ENCODE peak calls at places on chromosomes 4 and X, in nine cellular contexts. One of them, this sample, is unnamed.

GRCh38 chr4:81019016-81019415 is 11.5 kb upstream of the BMP3 start:
- DNase-seq in breast epithelium: no peak
- DNase-seq in upper lobe of right lung: no peak
- DNase-seq in IMR-90: no peak
- DNase-seq in AG10803: no peak
- DNase-seq in fibroblast of pulmonary artery: no peak
- DNase-seq in left lung: no peak
- DNase-seq in PC-3: no peak
- DNase-seq in left ventricle myocardium inferior: no peak
- DNase-seq in this sample: no peak

GRCh38 chrX:153706799-153707198 is 17.4 kb downstream of the BCAP31 start:
- DNase-seq in breast epithelium: no peak
- DNase-seq in upper lobe of right lung: no peak
- DNase-seq in IMR-90: no peak
- DNase-seq in AG10803: no peak
- DNase-seq in fibroblast of pulmonary artery: no peak
- DNase-seq in left lung: no peak
- DNase-seq in PC-3: no peak
- DNase-seq in left ventricle myocardium inferior: peak; percentile 35
- DNase-seq in this sample: no peak

GRCh38 chr4:164946810-164947209 is 30.6 kb downstream of the TRIM61 start:
- DNase-seq in breast epithelium: no peak
- DNase-seq in upper lobe of right lung: no peak
- DNase-seq in IMR-90: no peak
- DNase-seq in AG10803: no peak
- DNase-seq in fibroblast of pulmonary artery: no peak
- DNase-seq in left lung: no peak
- DNase-seq in PC-3: no peak
- DNase-seq in left ventricle myocardium inferior: no peak
- DNase-seq in this sample: no peak

GRCh38 chrX:17413228-17413627 is 38.2 kb downstream of the NHS start:
- DNase-seq in breast epithelium: no peak
- DNase-seq in upper lobe of right lung: no peak
- DNase-seq in IMR-90: peak; percentile 88
- DNase-seq in AG10803: peak; percentile 88
- DNase-seq in fibroblast of pulmonary artery: peak; percentile 49
- DNase-seq in left lung: no peak
- DNase-seq in PC-3: peak; percentile 45
- DNase-seq in left ventricle myocardium inferior: no peak
- DNase-seq in this sample: peak; percentile 69

GRCh38 chr4:80197132-80197573 is at the start of gene PRDM8:
- DNase-seq in breast epithelium: no peak
- DNase-seq in upper lobe of right lung: no peak
- DNase-seq in IMR-90: peak; percentile 73
- DNase-seq in AG10803: peak; percentile 39
- DNase-seq in fibroblast of pulmonary artery: peak; percentile 9
- DNase-seq in left lung: peak; percentile 80
- DNase-seq in PC-3: no peak
- DNase-seq in left ventricle myocardium inferior: no peak
- DNase-seq in this sample: no peak

GRCh38 chr4:164212134-164212533 is 541.8 kb upstream of the SMIM31 start:
- DNase-seq in breast epithelium: no peak
- DNase-seq in upper lobe of right lung: no peak
- DNase-seq in IMR-90: no peak
- DNase-seq in AG10803: no peak
- DNase-seq in fibroblast of pulmonary artery: peak; percentile 3
- DNase-seq in left lung: no peak
- DNase-seq in PC-3: peak; percentile 56
- DNase-seq in left ventricle myocardium inferior: no peak
- DNase-seq in this sample: no peak

GRCh38 chrX:102345916-102346315 is 93.9 kb downstream of the NXF2B start:
- DNase-seq in breast epithelium: peak; percentile 51
- DNase-seq in upper lobe of right lung: no peak
- DNase-seq in IMR-90: peak; percentile 34
- DNase-seq in AG10803: peak; percentile 11
- DNase-seq in fibroblast of pulmonary artery: peak; percentile 40
- DNase-seq in left lung: no peak
- DNase-seq in PC-3: peak; percentile 70
- DNase-seq in left ventricle myocardium inferior: peak; percentile 17
- DNase-seq in this sample: peak; percentile 55

GRCh38 chr4:83231620-83232056 is 53.0 kb downstream of the COQ2 start:
- DNase-seq in breast epithelium: no peak
- DNase-seq in upper lobe of right lung: no peak
- DNase-seq in IMR-90: no peak
- DNase-seq in AG10803: peak; percentile 78
- DNase-seq in fibroblast of pulmonary artery: peak; percentile 17
- DNase-seq in left lung: no peak
- DNase-seq in PC-3: peak; percentile 63
- DNase-seq in left ventricle myocardium inferior: no peak
- DNase-seq in this sample: no peak

GRCh38 chr4:82905205-82905604 is 4.7 kb downstream of the THAP9 start:
- DNase-seq in breast epithelium: no peak
- DNase-seq in upper lobe of right lung: no peak
- DNase-seq in IMR-90: peak; percentile 64
- DNase-seq in AG10803: peak; percentile 25
- DNase-seq in fibroblast of pulmonary artery: peak; percentile 33
- DNase-seq in left lung: no peak
- DNase-seq in PC-3: peak; percentile 58
- DNase-seq in left ventricle myocardium inferior: no peak
- DNase-seq in this sample: peak; percentile 29

GRCh38 chrX:43860646-43861370 is 21.4 kb downstream of the MAOB start:
- DNase-seq in breast epithelium: no peak
- DNase-seq in upper lobe of right lung: no peak
- DNase-seq in IMR-90: peak; percentile 1
- DNase-seq in AG10803: peak; percentile 8
- DNase-seq in fibroblast of pulmonary artery: peak; percentile 76
- DNase-seq in left lung: no peak
- DNase-seq in PC-3: peak; percentile 77
- DNase-seq in left ventricle myocardium inferior: no peak
- DNase-seq in this sample: peak; percentile 7

GRCh38 chr4:64617813-64618212 is 208.6 kb upstream of the TECRL start:
- DNase-seq in breast epithelium: no peak
- DNase-seq in upper lobe of right lung: no peak
- DNase-seq in IMR-90: no peak
- DNase-seq in AG10803: no peak
- DNase-seq in fibroblast of pulmonary artery: no peak
- DNase-seq in left lung: no peak
- DNase-seq in PC-3: peak; percentile 77
- DNase-seq in left ventricle myocardium inferior: no peak
- DNase-seq in this sample: no peak

GRCh38 chrX:119208401-119209057 is 27.6 kb upstream of the PGRMC1 start:
- DNase-seq in breast epithelium: no peak
- DNase-seq in upper lobe of right lung: no peak
- DNase-seq in IMR-90: no peak
- DNase-seq in AG10803: no peak
- DNase-seq in fibroblast of pulmonary artery: no peak
- DNase-seq in left lung: no peak
- DNase-seq in PC-3: no peak
- DNase-seq in left ventricle myocardium inferior: no peak
- DNase-seq in this sample: no peak

GRCh38 chr4:98260047-98260578 is 1.1 kb upstream of the RAP1GDS1 start:
- DNase-seq in breast epithelium: peak; percentile 61
- DNase-seq in upper lobe of right lung: peak; percentile 86
- DNase-seq in IMR-90: peak; percentile 10
- DNase-seq in AG10803: no peak
- DNase-seq in fibroblast of pulmonary artery: no peak
- DNase-seq in left lung: no peak
- DNase-seq in PC-3: peak; percentile 19
- DNase-seq in left ventricle myocardium inferior: peak; percentile 43
- DNase-seq in this sample: no peak

GRCh38 chr4:34920032-34920431 is 1324.3 kb downstream of the ARAP2 start:
- DNase-seq in breast epithelium: no peak
- DNase-seq in upper lobe of right lung: no peak
- DNase-seq in IMR-90: no peak
- DNase-seq in AG10803: no peak
- DNase-seq in fibroblast of pulmonary artery: no peak
- DNase-seq in left lung: no peak
- DNase-seq in PC-3: no peak
- DNase-seq in left ventricle myocardium inferior: no peak
- DNase-seq in this sample: no peak

GRCh38 chr4:23932935-23933334 is 43.1 kb upstream of the PPARGC1A start:
- DNase-seq in breast epithelium: no peak
- DNase-seq in upper lobe of right lung: no peak
- DNase-seq in IMR-90: peak; percentile 8
- DNase-seq in AG10803: peak; percentile 62
- DNase-seq in fibroblast of pulmonary artery: peak; percentile 27
- DNase-seq in left lung: no peak
- DNase-seq in PC-3: no peak
- DNase-seq in left ventricle myocardium inferior: no peak
- DNase-seq in this sample: peak; percentile 34

GRCh38 chrX:47573334-47574095 is 8.7 kb upstream of the TIMP1 start:
- DNase-seq in breast epithelium: no peak
- DNase-seq in upper lobe of right lung: no peak
- DNase-seq in IMR-90: peak; percentile 73
- DNase-seq in AG10803: peak; percentile 70
- DNase-seq in fibroblast of pulmonary artery: peak; percentile 84
- DNase-seq in left lung: no peak
- DNase-seq in PC-3: peak; percentile 66
- DNase-seq in left ventricle myocardium inferior: peak; percentile 52
- DNase-seq in this sample: peak; percentile 76

GRCh38 chrX:8738588-8739189 is 6.8 kb upstream of the ANOS1 start:
- DNase-seq in breast epithelium: no peak
- DNase-seq in upper lobe of right lung: no peak
- DNase-seq in IMR-90: peak; percentile 29
- DNase-seq in AG10803: peak; percentile 28
- DNase-seq in fibroblast of pulmonary artery: peak; percentile 59
- DNase-seq in left lung: no peak
- DNase-seq in PC-3: peak; percentile 74
- DNase-seq in left ventricle myocardium inferior: no peak
- DNase-seq in this sample: peak; percentile 18

GRCh38 chr4:154073107-154073817 is 284.4 kb upstream of the SFRP2 start:
- DNase-seq in breast epithelium: no peak
- DNase-seq in upper lobe of right lung: no peak
- DNase-seq in IMR-90: no peak
- DNase-seq in AG10803: peak; percentile 64
- DNase-seq in fibroblast of pulmonary artery: peak; percentile 39
- DNase-seq in left lung: no peak
- DNase-seq in PC-3: peak; percentile 36
- DNase-seq in left ventricle myocardium inferior: no peak
- DNase-seq in this sample: peak; percentile 43

GRCh38 chr4:130563891-130564418 is 1468.0 kb downstream of the C4orf33 start:
- DNase-seq in breast epithelium: no peak
- DNase-seq in upper lobe of right lung: no peak
- DNase-seq in IMR-90: no peak
- DNase-seq in AG10803: no peak
- DNase-seq in fibroblast of pulmonary artery: no peak
- DNase-seq in left lung: no peak
- DNase-seq in PC-3: no peak
- DNase-seq in left ventricle myocardium inferior: no peak
- DNase-seq in this sample: no peak

DNA sequence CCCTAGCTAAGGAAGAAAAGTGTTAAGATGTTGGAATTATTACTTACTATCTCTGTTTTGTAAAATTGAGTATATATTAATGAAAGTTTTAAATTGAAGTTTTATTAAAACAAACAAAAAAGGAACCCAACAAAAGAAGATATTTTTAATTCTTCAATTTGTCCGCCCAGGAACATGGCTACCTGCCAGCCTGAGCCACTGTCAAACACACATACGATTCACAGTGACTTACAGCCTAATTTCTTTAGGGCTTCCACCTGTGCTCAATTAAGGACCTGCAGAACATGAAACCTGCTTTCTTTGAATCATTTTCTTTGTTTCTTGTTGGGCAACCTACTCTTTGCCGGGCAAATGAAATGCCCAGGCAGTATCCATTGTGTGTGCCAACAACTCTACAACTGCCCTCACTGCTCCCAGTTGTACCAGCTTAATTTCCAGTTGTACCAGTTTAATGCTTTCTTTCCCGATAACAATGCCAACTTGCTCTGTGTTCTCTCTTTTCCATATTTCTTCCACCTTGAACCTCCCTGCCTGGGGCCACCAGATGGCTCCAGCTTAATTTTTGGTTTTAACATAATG is 181.7 kb downstream of the GBA3 start:
- DNase-seq in breast epithelium: no peak
- DNase-seq in upper lobe of right lung: no peak
- DNase-seq in IMR-90: no peak
- DNase-seq in AG10803: no peak
- DNase-seq in fibroblast of pulmonary artery: no peak
- DNase-seq in left lung: no peak
- DNase-seq in PC-3: no peak
- DNase-seq in left ventricle myocardium inferior: no peak
- DNase-seq in this sample: no peak
- TF ChIP-seq CTCF in breast epithelium: no peak
- TF ChIP-seq CTCF in upper lobe of right lung: no peak
- TF ChIP-seq CTCF in IMR-90: no peak
- TF ChIP-seq CTCF in AG10803: no peak
- TF ChIP-seq CTCF in fibroblast of pulmonary artery: no peak
- TF ChIP-seq CTCF in left lung: no peak
- TF ChIP-seq CTCF in PC-3: no peak
- TF ChIP-seq CTCF in left ventricle myocardium inferior: no peak
- TF ChIP-seq CTCF in this sample: no peak

GRCh38 chr4:39046243-39046642 is 14.0 kb upstream of the TMEM156 start:
- DNase-seq in breast epithelium: no peak
- DNase-seq in upper lobe of right lung: no peak
- DNase-seq in IMR-90: peak; percentile 54
- DNase-seq in AG10803: no peak
- DNase-seq in fibroblast of pulmonary artery: peak; percentile 54
- DNase-seq in left lung: no peak
- DNase-seq in PC-3: peak; percentile 74
- DNase-seq in left ventricle myocardium inferior: no peak
- DNase-seq in this sample: peak; percentile 12
- H3K4me3 ChIP-seq in breast epithelium: no peak overlapping the region
- H3K4me3 ChIP-seq in upper lobe of right lung: peak overlapping the region; percentile 66
- H3K4me3 ChIP-seq in IMR-90: peak overlapping the region; percentile 93
- H3K4me3 ChIP-seq in AG10803: peak overlapping the region; percentile 69
- H3K4me3 ChIP-seq in fibroblast of pulmonary artery: peak overlapping the region; percentile 86
- H3K4me3 ChIP-seq in left lung: peak overlapping the region; percentile 70
- H3K4me3 ChIP-seq in PC-3: peak overlapping the region; percentile 88
- H3K4me3 ChIP-seq in left ventricle myocardium inferior: peak overlapping the region; percentile 88
- H3K4me3 ChIP-seq in this sample: peak overlapping the region; percentile 69

GRCh38 chr4:41751325-41752061 is 3.0 kb upstream of the PHOX2B start:
- DNase-seq in breast epithelium: no peak
- DNase-seq in upper lobe of right lung: no peak
- DNase-seq in IMR-90: no peak
- DNase-seq in AG10803: no peak
- DNase-seq in fibroblast of pulmonary artery: no peak
- DNase-seq in left lung: peak; percentile 48
- DNase-seq in PC-3: no peak
- DNase-seq in left ventricle myocardium inferior: no peak
- DNase-seq in this sample: no peak
- TF ChIP-seq CTCF in breast epithelium: no peak
- TF ChIP-seq CTCF in upper lobe of right lung: peak; percentile 10
- TF ChIP-seq CTCF in IMR-90: peak; percentile 37
- TF ChIP-seq CTCF in AG10803: no peak
- TF ChIP-seq CTCF in fibroblast of pulmonary artery: no peak
- TF ChIP-seq CTCF in left lung: no peak
- TF ChIP-seq CTCF in PC-3: peak; percentile 32
- TF ChIP-seq CTCF in left ventricle myocardium inferior: peak; percentile 23
- TF ChIP-seq CTCF in this sample: no peak

GRCh38 chr4:46994007-46994405 is 625 bp upstream of the GABRA4 start:
- DNase-seq in breast epithelium: no peak
- DNase-seq in upper lobe of right lung: no peak
- DNase-seq in IMR-90: peak; percentile 8
- DNase-seq in AG10803: no peak
- DNase-seq in fibroblast of pulmonary artery: no peak
- DNase-seq in left lung: peak; percentile 40
- DNase-seq in PC-3: no peak
- DNase-seq in left ventricle myocardium inferior: no peak
- DNase-seq in this sample: no peak

GRCh38 chr4:46992338-46992737 is 1.0 kb downstream of the GABRA4 start:
- DNase-seq in breast epithelium: no peak
- DNase-seq in upper lobe of right lung: no peak
- DNase-seq in IMR-90: no peak
- DNase-seq in AG10803: no peak
- DNase-seq in fibroblast of pulmonary artery: no peak
- DNase-seq in left lung: no peak
- DNase-seq in PC-3: no peak
- DNase-seq in left ventricle myocardium inferior: no peak
- DNase-seq in this sample: no peak

GRCh38 chr4:46993075-46994006 is at the start of gene GABRA4:
- DNase-seq in breast epithelium: no peak
- DNase-seq in upper lobe of right lung: peak; percentile 63
- DNase-seq in IMR-90: no peak
- DNase-seq in AG10803: no peak
- DNase-seq in fibroblast of pulmonary artery: no peak
- DNase-seq in left lung: peak; percentile 70
- DNase-seq in PC-3: no peak
- DNase-seq in left ventricle myocardium inferior: no peak
- DNase-seq in this sample: no peak
- H3K4me3 ChIP-seq in breast epithelium: peak within 1 kb of the TSS; percentile 16
- H3K4me3 ChIP-seq in upper lobe of right lung: peak within 1 kb of the TSS; percentile 9
- H3K4me3 ChIP-seq in IMR-90: peak within 1 kb of the TSS; percentile 45
- H3K4me3 ChIP-seq in AG10803: no peak within 1 kb of the TSS
- H3K4me3 ChIP-seq in fibroblast of pulmonary artery: peak within 1 kb of the TSS; percentile 21
- H3K4me3 ChIP-seq in left lung: no peak within 1 kb of the TSS
- H3K4me3 ChIP-seq in PC-3: no peak within 1 kb of the TSS
- H3K4me3 ChIP-seq in left ventricle myocardium inferior: peak within 1 kb of the TSS; percentile 66
- H3K4me3 ChIP-seq in this sample: peak within 1 kb of the TSS; percentile 45